ENCODE peak calls at places on chromosomes 6 and 20, in nine cellular contexts. I is A673; M is activated T-helper 2 cell treated with anti-CD3 and anti-CD28 coated beads, Interferon-gamma antibody, Interleukin-2, Interleukin-4, amounts not matched to agents 10 μg/mL and 5 μg/mL and 100 μg/mL, durations not matched to agents 14 hours and 24 hours and 36 hours; S is iPS DF 19.7; C is transverse colon; P is NCI-H1105 treated with DMSO at 0.1 percent for 48 hours; O is T-helper 1 cell; L is activated naive CD4-positive, alpha-beta T cell treated with Interleukin-2 at 50 U/mL for 16 hours; Y is activated CD4-positive, alpha-beta T cell treated with anti-CD3 and anti-CD28 coated beads for 24 hours. E is an unnamed sample.

GRCh38 chr6:136737343-136738177 is 54.7 kb downstream of the MAP3K5 start:
- DNase-seq in I (no peak), M (no peak), S (no peak), C (no peak), P (no peak), O (no peak), L (no peak), Y (no peak), E (no peak)

GRCh38 chr6:143514996-143515760 is 3.7 kb upstream of the FUCA2 start:
- DNase-seq in I (no peak), M (no peak), S (no peak), C (no peak), P (peak; percentile 6), O (no peak), L (no peak), Y (no peak), E (no peak)

GRCh38 chr20:55269913-55270312 is 735.4 kb downstream of the CBLN4 start:
- DNase-seq in I (no peak), M (no peak), S (no peak), C (no peak), P (no peak), O (no peak), L (no peak), Y (no peak), E (no peak)

GRCh38 chr6:88565836-88566235 is 397.6 kb downstream of the RNGTT start:
- DNase-seq in I (no peak), M (no peak), S (no peak), C (no peak), P (no peak), O (no peak), L (no peak), Y (no peak), E (no peak)

GRCh38 chr6:133553652-133554051 is 312.5 kb downstream of the EYA4 start:
- DNase-seq in I (peak; percentile 64), M (no peak), S (no peak), C (peak; percentile 10), P (peak; percentile 66), O (no peak), L (no peak), Y (no peak), E (peak; percentile 68)

GRCh38 chr6:158631678-158632537 is 12.6 kb downstream of the DYNLT1 start:
- DNase-seq in I (no peak), M (no peak), S (no peak), C (peak; percentile 80), P (no peak), O (no peak), L (no peak), Y (no peak), E (no peak)

GRCh38 chr20:63626424-63627128 is at the start of gene GMEB2:
- DNase-seq in I (peak; percentile 83), M (peak; percentile 66), S (no peak), C (peak; percentile 76), P (peak; percentile 76), O (peak; percentile 94), L (peak; percentile 75), Y (no peak), E (peak; percentile 91)

GRCh38 chr6:37048851-37049734 is 43.6 kb downstream of the FGD2 start:
- DNase-seq in I (no peak), M (peak; percentile 62), S (no peak), C (peak; percentile 69), P (no peak), O (peak; percentile 60), L (peak; percentile 78), Y (peak; percentile 53), E (no peak)

GRCh38 chr6:43734294-43734665 is 35.7 kb upstream of the VEGFA start:
- DNase-seq in I (no peak), M (no peak), S (no peak), C (no peak), P (no peak), O (no peak), L (no peak), Y (no peak), E (peak; percentile 44)

GRCh38 chr6:43005844-43006243 is 7.9 kb downstream of the MEA1 start:
- DNase-seq in I (no peak), M (no peak), S (no peak), C (no peak), P (no peak), O (no peak), L (no peak), Y (no peak), E (no peak)

GRCh38 chr20:709864-710761 is 34.5 kb upstream of the SCRT2 start:
- DNase-seq in I (no peak), M (no peak), S (no peak), C (no peak), P (peak; percentile 34), O (no peak), L (no peak), Y (no peak), E (peak; percentile 88)

GRCh38 chr6:56875523-56875922 is 79.4 kb upstream of the BEND6 start:
- DNase-seq in I (no peak), M (no peak), S (no peak), C (no peak), P (no peak), O (no peak), L (no peak), Y (no peak), E (no peak)

GRCh38 chr6:97215157-97215769 is 67.8 kb downstream of the MMS22L start:
- DNase-seq in I (peak; percentile 88), M (no peak), S (no peak), C (peak; percentile 10), P (no peak), O (no peak), L (no peak), Y (no peak), E (peak; percentile 91)